ENCODE peak calls at places on chromosome 13, in four cellular contexts. H is HFF-Myc, I is AG09309, N is upper lobe of right lung. Q is an unnamed sample.

GRCh38 chr13:64505511-64505910 is 2724.6 kb downstream of the PCDH9 start:
- DNase-seq in N (no peak), H (no peak), I (no peak), Q (no peak)

GRCh38 chr13:39401756-39402155 is 201.2 kb downstream of the LHFPL6 start:
- DNase-seq in H (no peak), N (no peak), I (no peak), Q (no peak)

GRCh38 chr13:23703241-23703640 is 133.0 kb downstream of the TNFRSF19 start:
- DNase-seq in N (no peak), H (no peak), I (no peak), Q (no peak)

GRCh38 chr13:33193428-33193974 is 92.1 kb downstream of the STARD13 start:
- DNase-seq in I (no peak), N (no peak), H (no peak), Q (no peak)

GRCh38 chr13:113864303-113864890 is 521 bp upstream of the GAS6 start:
- DNase-seq in N (no peak), H (no peak), I (no peak), Q (no peak)

GRCh38 chr13:76293346-76293745 is 592.9 kb downstream of the KCTD12 start:
- DNase-seq in N (no peak), I (peak; percentile 41), H (no peak), Q (no peak)

GRCh38 chr13:48710160-48710559 is 56.4 kb downstream of the CYSLTR2 start:
- DNase-seq in H (no peak), I (no peak), N (no peak), Q (no peak)

GRCh38 chr13:30832845-30833332 is 73.2 kb upstream of the MEDAG start:
- DNase-seq in N (peak; percentile 79), H (no peak), I (no peak), Q (peak; percentile 57)

GRCh38 chr13:26629260-26629659 is 71.8 kb downstream of the WASF3 start:
- DNase-seq in I (no peak), H (no peak), N (no peak), Q (no peak)

GRCh38 chr13:97121894-97122293 is 100.2 kb upstream of the MBNL2 start:
- DNase-seq in N (no peak), H (no peak), I (no peak), Q (no peak)

GRCh38 chr13:31909889-31910551 is 121.6 kb upstream of the FRY start:
- DNase-seq in I (no peak), N (no peak), H (peak; percentile 58), Q (no peak)

GRCh38 chr13:113935081-113935511 is 38.8 kb downstream of the C13orf46 start:
- DNase-seq in I (no peak), H (no peak), N (peak; percentile 56), Q (no peak)

GRCh38 chr13:75419656-75420055 is 62.3 kb downstream of the TBC1D4 start:
- DNase-seq in H (no peak), I (no peak), N (no peak), Q (no peak)

DNA sequence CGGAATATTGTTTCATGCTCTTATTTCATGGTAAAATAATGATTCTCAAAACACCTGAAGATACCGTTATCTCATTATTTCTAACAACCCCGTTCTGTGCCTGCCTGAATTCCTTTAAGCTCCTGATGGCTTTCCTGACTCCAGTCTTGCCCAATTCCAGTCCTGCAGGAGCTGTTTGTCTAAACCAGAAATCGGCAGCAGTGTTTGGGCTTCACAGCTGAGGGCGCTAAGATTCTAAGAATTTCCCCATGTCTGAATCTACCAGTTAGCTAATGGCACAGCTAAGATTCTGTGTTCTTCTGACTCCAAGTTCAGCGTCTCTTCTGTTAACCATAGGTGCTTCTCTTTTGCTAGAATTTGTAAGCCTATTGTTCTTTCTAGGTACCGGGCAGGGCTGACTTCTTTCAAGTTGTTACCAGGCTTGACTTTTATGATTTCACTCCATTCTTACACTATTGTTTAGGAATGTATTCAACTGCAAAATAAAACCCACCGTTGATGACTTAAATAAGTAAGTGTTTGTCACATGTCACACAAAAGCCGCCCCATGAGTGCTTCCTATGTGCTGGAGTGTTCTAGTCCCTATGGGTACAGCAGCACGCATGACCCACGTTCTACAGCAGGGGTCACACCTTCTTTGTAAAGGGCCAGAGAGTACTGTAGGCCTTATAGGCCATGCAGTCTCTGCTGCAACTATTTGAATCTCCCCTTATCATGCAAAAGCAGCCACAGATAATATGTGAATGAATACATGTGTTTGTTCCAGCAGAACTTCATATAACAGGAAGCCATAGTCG is 168.2 kb upstream of the RNF113B start:
- DNase-seq in N (no peak), I (no peak), H (no peak), Q (no peak)
- TF ChIP-seq CTCF in N (no peak), I (no peak), H (no peak), Q (no peak)

GRCh38 chr13:22278336-22278929 is 607.6 kb downstream of the FGF9 start:
- DNase-seq in N (no peak), H (no peak), I (no peak), Q (peak; percentile 33)
- TF ChIP-seq CTCF in N (peak; percentile 57), H (no peak), I (no peak), Q (peak; percentile 63)

DNA sequence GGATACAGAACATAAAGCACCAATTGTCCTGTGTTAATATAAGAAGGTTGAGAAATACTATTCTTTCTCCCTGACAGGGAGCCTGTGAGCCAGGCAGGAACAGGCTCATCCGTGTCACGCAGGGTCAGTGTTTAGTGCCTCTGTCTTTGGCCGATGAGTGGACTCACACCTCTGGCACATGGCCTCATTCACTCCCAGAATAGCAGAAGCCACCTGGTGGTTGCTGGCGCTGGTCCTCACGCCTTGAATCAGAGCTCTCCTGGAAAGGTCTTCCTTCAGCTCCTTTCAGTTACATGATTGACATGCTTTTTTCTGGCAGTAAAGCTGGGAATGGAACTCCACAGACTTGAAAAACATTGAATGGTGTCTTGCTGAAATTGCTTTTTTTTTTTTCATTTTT is 28.1 kb upstream of the SIAH3 start:
- DNase-seq in I (no peak), H (no peak), N (no peak), Q (no peak)
- TF ChIP-seq CTCF in I (no peak), H (no peak), N (no peak), Q (no peak)

DNA sequence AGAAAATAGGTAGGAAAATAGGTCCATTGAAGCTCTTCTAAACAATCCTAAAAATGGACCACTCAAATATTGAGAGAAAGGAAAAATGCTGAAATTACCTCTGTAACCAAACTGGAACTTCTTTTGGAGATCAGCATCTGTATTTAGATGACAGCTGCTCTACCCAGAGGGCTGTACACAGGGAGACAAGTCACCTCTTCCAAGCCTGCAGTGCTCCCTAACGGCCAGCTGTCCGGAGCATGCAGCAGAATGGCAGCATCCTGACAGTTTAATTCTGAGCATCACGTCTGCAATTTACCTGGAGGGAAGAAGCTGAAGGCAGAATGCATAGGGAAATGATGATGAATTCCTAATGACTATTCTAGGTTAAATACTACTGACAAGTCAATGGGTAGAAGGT is 62.8 kb upstream of the DIAPH3 start:
- DNase-seq in I (no peak), N (no peak), H (no peak), Q (no peak)
- TF ChIP-seq CTCF in I (peak; percentile 50), N (no peak), H (peak; percentile 30), Q (peak; percentile 41)

GRCh38 chr13:100722517-100722916 is 47.9 kb upstream of the TMTC4 start:
- DNase-seq in H (no peak), I (no peak), N (no peak), Q (no peak)
- TF ChIP-seq CTCF in H (no peak), I (no peak), N (no peak), Q (no peak)

GRCh38 chr13:59461411-59461810 is 702.3 kb downstream of the DIAPH3 start:
- DNase-seq in H (no peak), I (no peak), N (no peak), Q (no peak)

GRCh38 chr13:59464926-59465325 is 698.8 kb downstream of the DIAPH3 start:
- DNase-seq in H (no peak), I (no peak), N (no peak), Q (no peak)

GRCh38 chr13:59463023-59463422 is 700.7 kb downstream of the DIAPH3 start:
- DNase-seq in I (no peak), H (no peak), N (no peak), Q (no peak)

GRCh38 chr13:59458908-59459579 is 704.7 kb downstream of the DIAPH3 start:
- DNase-seq in H (peak; percentile 69), I (peak; percentile 32), N (no peak), Q (no peak)

DNA sequence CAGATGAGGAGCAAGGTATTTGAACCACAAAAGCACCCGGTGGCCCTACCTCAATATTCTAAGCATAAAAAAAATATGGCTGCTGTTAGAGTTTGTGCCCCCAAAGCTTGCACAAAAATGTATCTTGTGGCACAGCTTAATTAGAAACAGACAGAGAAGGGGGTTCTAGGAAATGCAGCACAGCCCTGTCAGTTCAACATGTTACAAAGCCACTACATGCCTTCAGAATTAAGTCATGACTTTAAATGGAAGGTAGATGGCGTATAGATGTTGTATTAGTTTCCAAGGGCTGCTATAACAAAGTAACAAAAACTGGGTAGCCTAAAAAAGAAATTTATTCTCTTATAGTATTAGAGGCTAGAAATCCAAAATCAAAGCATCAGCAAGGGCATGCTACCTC is 703.8 kb downstream of the DIAPH3 start:
- DNase-seq in N (no peak), I (no peak), H (peak; percentile 56), Q (no peak)
- TF ChIP-seq CTCF in N (no peak), I (peak; percentile 2), H (no peak), Q (no peak)

DNA sequence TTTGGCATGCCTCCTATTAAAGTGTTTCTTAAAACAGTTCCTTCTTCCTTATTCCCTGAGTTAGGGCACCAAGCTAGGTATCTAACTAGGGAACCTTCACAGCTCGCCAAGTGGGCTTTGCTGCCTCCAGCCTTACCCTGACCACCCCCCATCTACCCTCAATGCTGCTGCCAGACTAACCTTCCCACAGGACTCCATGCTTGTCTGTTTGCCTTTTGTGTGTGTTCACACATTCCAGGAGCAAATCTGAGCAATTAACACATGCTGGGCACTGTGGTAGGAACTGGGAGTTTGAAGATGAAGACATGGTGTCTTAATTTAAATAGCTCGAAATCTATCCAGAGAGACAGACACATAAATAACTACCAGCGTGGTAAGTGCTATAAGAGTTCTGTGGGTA is 185.2 kb downstream of the MZT1 start:
- DNase-seq in H (no peak), N (no peak), I (no peak), Q (no peak)
- TF ChIP-seq CTCF in H (no peak), N (no peak), I (no peak), Q (no peak)

DNA sequence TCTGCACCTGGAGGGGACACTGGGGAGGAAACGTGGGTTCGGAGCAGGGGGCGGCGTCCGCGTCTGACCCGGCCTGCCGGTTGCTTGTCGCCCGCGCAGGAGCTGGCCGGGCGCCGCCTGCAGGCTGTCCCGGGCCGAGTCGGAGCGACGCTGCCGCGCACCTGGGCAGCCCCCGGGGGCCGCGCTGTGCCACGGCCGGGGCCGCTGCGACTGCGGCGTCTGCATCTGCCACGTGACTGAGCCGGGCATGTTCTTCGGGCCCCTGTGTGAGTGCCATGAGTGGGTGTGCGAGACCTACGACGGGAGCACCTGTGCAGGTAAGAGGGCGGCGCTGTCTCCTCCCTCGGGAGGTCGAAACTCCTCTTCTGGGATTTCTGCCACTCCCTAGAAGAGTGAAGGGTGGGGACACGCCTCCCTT is 1.3 kb downstream of the ITGBL1 start:
- DNase-seq in H (no peak), I (no peak), N (peak; percentile 73), Q (peak; percentile 12)
- TF ChIP-seq CTCF in H (peak; percentile 19), I (peak; percentile 20), N (peak; percentile 33), Q (peak; percentile 25)

Q was measured in GM13977.